ENCODE peak calls at places on chromosomes 12 and 14, in nine cellular contexts. R is sciatic nerve; M is sigmoid colon; V is AG04450; I is stimulated activated CD4-positive, alpha-beta T cell treated with anti-CD3 and anti-CD28 coated beads, Interleukin-15, amount 100 ng/mL, for 1 hour; X is activated T-cell treated with anti-CD3 and anti-CD28 coated beads, Interleukin-2, amount 50 U/mL, for 1 hour; E is central memory CD4-positive, alpha-beta T cell; U is NCI-H2081; Q is neural crest cell. A is an unnamed sample.
A peak's percentile ranks its signal among the peaks of the same experiment; 100 is the strongest.

GRCh38 chr12:108099085-108099484 is 30.0 kb upstream of the WSCD2 start:
- DNase-seq in R (no peak), E (no peak), U (no peak), M (no peak), X (no peak), I (no peak), V (no peak), Q (no peak), A (peak; percentile 52)

GRCh38 chr12:48198619-48198973 is 4.5 kb downstream of the OR10AD1 start:
- DNase-seq in V (no peak), E (no peak), X (no peak), Q (no peak), I (no peak), M (peak; percentile 78), U (no peak), R (peak; percentile 69), A (no peak)

GRCh38 chr12:29030006-29030405 is 119.1 kb upstream of the FAR2 start:
- DNase-seq in U (no peak), I (no peak), Q (no peak), M (no peak), X (no peak), V (no peak), R (no peak), E (no peak), A (no peak)

GRCh38 chr14:75877292-75877691 is 104.5 kb downstream of the TGFB3 start:
- DNase-seq in M (no peak), R (no peak), E (no peak), I (no peak), X (no peak), Q (no peak), U (no peak), V (peak; percentile 72), A (no peak)

GRCh38 chr14:66311935-66312334 is 174.2 kb upstream of the CCDC196 start:
- DNase-seq in U (peak; percentile 51), M (no peak), X (no peak), R (no peak), Q (no peak), V (no peak), E (no peak), I (no peak), A (no peak)

GRCh38 chr12:15830538-15830937 is 41.4 kb upstream of the EPS8 start:
- DNase-seq in X (no peak), U (no peak), Q (no peak), M (no peak), V (no peak), R (no peak), I (no peak), E (no peak), A (no peak)

GRCh38 chr12:40225984-40226602 is 1.3 kb downstream of the LRRK2 start:
- DNase-seq in M (no peak), V (no peak), Q (no peak), E (no peak), R (no peak), U (no peak), X (no peak), I (no peak), A (no peak)

GRCh38 chr14:33943081-33943480 is 7.8 kb downstream of the EGLN3 start:
- DNase-seq in U (peak; percentile 91), M (no peak), V (no peak), X (no peak), R (no peak), I (no peak), E (no peak), Q (no peak), A (peak; percentile 40)

GRCh38 chr12:24821691-24822090 is 127.2 kb downstream of the BCAT1 start:
- DNase-seq in V (no peak), I (no peak), M (no peak), U (no peak), R (no peak), Q (no peak), E (no peak), X (no peak), A (no peak)

GRCh38 chr14:88554458-88555286 is at the start of gene PTPN21:
- DNase-seq in R (peak; percentile 86), I (no peak), Q (peak; percentile 65), X (peak; percentile 31), U (peak; percentile 43), M (peak; percentile 88), E (no peak), V (no peak), A (peak; percentile 61)

GRCh38 chr12:56599041-56599440 is 31.1 kb downstream of the BAZ2A start:
- DNase-seq in Q (no peak), V (no peak), R (no peak), I (no peak), U (no peak), M (peak; percentile 45), E (no peak), X (no peak), A (no peak)

GRCh38 chr14:100858838-100859220 is 32.9 kb downstream of the MEG3 start:
- DNase-seq in E (no peak), X (no peak), U (no peak), V (no peak), R (no peak), Q (no peak), M (no peak), I (no peak), A (no peak)

GRCh38 chr12:62605972-62606371 is 139.3 kb downstream of the MON2 start:
- DNase-seq in X (no peak), I (no peak), R (no peak), M (no peak), U (no peak), Q (no peak), V (no peak), E (no peak), A (no peak)

GRCh38 chr14:102362084-102362483 is 606 bp downstream of the CINP start:
- DNase-seq in R (no peak), E (no peak), V (no peak), Q (no peak), I (no peak), M (no peak), U (no peak), X (peak; percentile 21), A (peak; percentile 60)

GRCh38 chr12:39392154-39392925 is 50.6 kb downstream of the KIF21A start:
- DNase-seq in Q (no peak), R (no peak), I (no peak), M (no peak), E (no peak), U (no peak), X (no peak), V (no peak), A (no peak)

GRCh38 chr12:67469666-67470065 is 178.9 kb upstream of the DYRK2 start:
- DNase-seq in U (no peak), M (peak; percentile 63), X (no peak), V (no peak), E (no peak), Q (no peak), R (no peak), I (no peak), A (no peak)

GRCh38 chr14:24172261-24172860 is 481 bp downstream of the REC8 start:
- DNase-seq in I (no peak), X (no peak), M (no peak), U (no peak), V (no peak), R (no peak), E (no peak), Q (no peak), A (no peak)